ENCODE peak calls at places on chromosomes 16 and 17, in four cellular contexts. V is body of pancreas, T is GM12865, Q is GM06990. O is an unnamed sample.

GRCh38 chr16:67164599-67165061 is at the start of gene HSF4:
- DNase-seq in V (peak), T (no peak), Q (no peak), O (no peak)

GRCh38 chr16:88014201-88014781 is 63.1 kb downstream of the BANP start:
- DNase-seq in V (no peak), T (no peak), Q (no peak), O (no peak)

GRCh38 chr16:86396918-86397317 is 113.4 kb upstream of the FOXF1 start:
- DNase-seq in V (no peak), T (no peak), Q (no peak), O (no peak)

GRCh38 chr17:82239926-82240505 is 11.2 kb downstream of the SLC16A3 start:
- DNase-seq in V (no peak), T (no peak), Q (peak), O (no peak)

GRCh38 chr17:55341432-55341831 is 76.7 kb downstream of the HLF start:
- DNase-seq in V (no peak), T (peak), Q (no peak), O (no peak)

GRCh38 chr16:6009151-6009550 is 911.6 kb upstream of the EEF2KMT start:
- DNase-seq in V (no peak), T (no peak), Q (no peak), O (no peak)

GRCh38 chr16:3459401-3460090 is 16.1 kb downstream of the NAA60 start:
- DNase-seq in V (no peak), T (peak), Q (no peak), O (no peak)

GRCh38 chr17:68437979-68438877 is 19.1 kb downstream of the WIPI1 start:
- DNase-seq in V (peak), T (peak), Q (no peak), O (peak)

GRCh38 chr17:75647921-75648320 is 14.7 kb downstream of the SMIM5 start:
- DNase-seq in V (no peak), T (no peak), Q (no peak), O (no peak)

GRCh38 chr17:51487947-51488346 is 227.6 kb downstream of the UTP18 start:
- DNase-seq in V (no peak), T (peak), Q (no peak), O (no peak)

GRCh38 chr16:77531741-77532140 is 96.9 kb upstream of the ADAMTS18 start:
- DNase-seq in V (no peak), T (no peak), Q (no peak), O (no peak)

GRCh38 chr16:81469710-81470481 is 25.3 kb downstream of the CMIP start:
- DNase-seq in V (peak), T (peak), Q (peak), O (peak)

GRCh38 chr17:17719966-17720543 is 38.8 kb downstream of the RAI1 start:
- DNase-seq in V (no peak), T (no peak), Q (no peak), O (no peak)

GRCh38 chr16:89555780-89556179 is 4.7 kb upstream of the RPL13 start:
- DNase-seq in V (no peak), T (no peak), Q (no peak), O (no peak)

GRCh38 chr17:19384723-19385391 is 2.1 kb downstream of the MFAP4 start:
- DNase-seq in V (peak), T (no peak), Q (no peak), O (no peak)

GRCh38 chr17:19016297-19016696 is 11.7 kb upstream of the FAM83G start:
- DNase-seq in V (no peak), T (no peak), Q (no peak), O (no peak)

GRCh38 chr17:76569607-76570279 is 15.9 kb downstream of the ST6GALNAC2 start:
- DNase-seq in V (peak), T (no peak), Q (no peak), O (no peak)

GRCh38 chr16:55571-56136 is 2.0 kb downstream of the SNRNP25 start:
- DNase-seq in V (no peak), T (no peak), Q (peak), O (no peak)

GRCh38 chr16:11627822-11628457 is 40.3 kb upstream of the SNN start:
- DNase-seq in V (no peak), T (no peak), Q (no peak), O (no peak)

GRCh38 chr16:86834451-86835035 is 256.2 kb downstream of the FOXL1 start:
- DNase-seq in V (no peak), T (no peak), Q (no peak), O (no peak)

GRCh38 chr17:40452074-40452787 is 9.0 kb downstream of the IGFBP4 start:
- DNase-seq in V (peak), T (no peak), Q (no peak), O (no peak)

GRCh38 chr16:30740364-30741251 is 7.6 kb upstream of the PHKG2 start:
- DNase-seq in V (peak), T (no peak), Q (no peak), O (no peak)

GRCh38 chr17:42548070-42548837 is 4.5 kb upstream of the HSD17B1 start:
- DNase-seq in V (peak), T (peak), Q (peak), O (peak)

GRCh38 chr16:66511615-66512500 is 38.1 kb downstream of the TK2 start:
- DNase-seq in V (peak), T (no peak), Q (no peak), O (no peak)

GRCh38 chr17:81200695-81201580 is 21.8 kb downstream of the CEP131 start:
- DNase-seq in V (peak), T (peak), Q (no peak), O (peak)

GRCh38 chr17:74152591-74153455 is 50.7 kb upstream of the RPL38 start:
- DNase-seq in V (no peak), T (peak), Q (no peak), O (no peak)

GRCh38 chr17:12877953-12878669 is 88.8 kb downstream of the ARHGAP44 start:
- DNase-seq in V (no peak), T (peak), Q (peak), O (no peak)

GRCh38 chr17:27489045-27489715 is 32.9 kb downstream of the KSR1 start:
- DNase-seq in V (peak), T (no peak), Q (no peak), O (no peak)

GRCh38 chr17:18143044-18143936 is 34.7 kb downstream of the MYO15A start:
- DNase-seq in V (no peak), T (peak), Q (no peak), O (no peak)

GRCh38 chr16:53506254-53506653 is 3.2 kb upstream of the AKTIP start:
- DNase-seq in V (no peak), T (no peak), Q (no peak), O (no peak)

GRCh38 chr17:9644910-9645751 is at the start of gene USP43:
- DNase-seq in V (peak), T (no peak), Q (peak), O (no peak)

GRCh38 chr16:2776500-2777139 is 460 bp downstream of the ELOB start:
- DNase-seq in V (no peak), T (peak), Q (peak), O (peak)

GRCh38 chr16:85220125-85220839 is 108.0 kb upstream of the CIBAR2 start:
- DNase-seq in V (peak), T (no peak), Q (no peak), O (no peak)

GRCh38 chr16:72937916-72938315 is 110.0 kb downstream of the ZFHX3 start:
- DNase-seq in V (no peak), T (no peak), Q (no peak), O (no peak)

GRCh38 chr16:55955845-55956244 is 80.7 kb upstream of the CES5A start:
- DNase-seq in V (peak), T (no peak), Q (no peak), O (no peak)

GRCh38 chr16:20382202-20382948 is 22.2 kb downstream of the PDILT start:
- DNase-seq in V (no peak), T (no peak), Q (no peak), O (no peak)

GRCh38 chr16:20383106-20384029 is 21.2 kb downstream of the PDILT start:
- DNase-seq in V (peak), T (peak), Q (peak), O (no peak)

GRCh38 chr16:20387978-20388377 is 16.6 kb downstream of the PDILT start:
- DNase-seq in V (no peak), T (no peak), Q (no peak), O (no peak)

GRCh38 chr16:20388854-20389253 is 15.7 kb downstream of the PDILT start:
- DNase-seq in V (no peak), T (no peak), Q (no peak), O (no peak)

DNA sequence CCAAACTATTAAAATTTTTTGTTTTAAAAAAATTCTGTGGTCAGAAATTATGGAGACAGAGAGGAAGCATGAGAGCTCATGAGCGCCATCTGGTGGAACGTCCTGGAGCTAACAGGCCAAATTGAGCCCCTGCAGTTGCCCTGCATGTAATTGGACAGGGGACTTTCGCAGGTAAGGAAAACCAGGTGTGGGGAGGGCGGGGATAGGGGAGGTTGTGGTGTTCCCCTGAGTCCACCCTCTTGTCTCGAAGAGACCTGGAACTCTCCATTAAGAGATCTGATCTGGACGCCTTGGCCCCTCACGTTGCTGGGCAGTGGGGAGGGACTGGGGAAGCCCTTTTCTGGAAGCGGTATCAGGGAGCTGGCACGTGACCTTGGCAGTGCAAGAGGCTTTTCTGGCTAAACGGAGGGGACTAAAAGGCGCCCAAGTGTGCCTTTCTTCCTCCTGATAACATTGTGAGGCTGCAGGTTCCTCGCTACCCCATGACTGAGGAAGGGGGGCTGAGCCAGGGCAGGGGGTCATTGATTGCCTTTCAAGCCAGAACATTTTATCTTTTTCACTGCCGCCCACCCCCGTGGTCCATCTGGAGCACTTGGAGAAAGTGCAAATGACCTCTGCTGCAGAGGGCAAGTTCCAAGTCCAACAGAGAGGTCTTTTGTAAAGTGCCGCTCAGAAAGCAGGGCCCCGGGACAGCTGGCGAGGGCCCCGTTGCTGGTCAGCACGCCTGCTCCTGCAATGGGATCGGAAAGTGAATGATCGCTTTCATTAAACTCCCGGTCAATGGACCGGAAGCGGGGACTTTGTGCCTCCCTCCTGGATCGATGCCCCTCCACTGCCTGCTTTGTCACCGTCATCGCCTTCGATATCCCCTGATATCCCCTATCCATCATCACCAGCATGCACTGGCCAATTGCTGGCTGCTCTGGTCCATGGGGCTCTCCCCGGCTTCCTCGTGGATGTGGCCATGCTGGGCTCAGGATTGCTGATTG is 18.4 kb downstream of the PDILT start:
- DNase-seq in V (peak), T (peak), Q (no peak), O (peak)
- H3K4me3 ChIP-seq in V (no peak), T (no peak), Q (no peak), O (no peak)

DNA sequence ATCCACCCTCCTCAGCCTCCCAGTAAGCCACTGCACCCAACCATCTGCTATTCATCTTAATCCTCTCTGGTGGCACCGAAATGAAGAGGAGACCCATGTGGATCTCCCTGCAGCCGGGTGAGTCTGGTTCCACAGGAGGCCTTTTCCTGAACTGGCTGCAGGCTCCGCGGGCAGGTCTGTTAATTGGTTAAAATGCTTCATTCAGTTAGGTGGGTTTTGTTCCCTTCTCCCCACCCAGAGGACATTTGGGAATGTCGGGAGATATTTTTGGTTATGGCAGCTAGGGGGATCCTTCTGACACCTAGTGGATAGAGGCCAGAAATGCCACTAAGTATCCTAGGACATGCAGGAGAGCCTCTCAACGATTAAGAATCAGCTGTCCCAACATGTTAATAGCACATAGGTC is 16.7 kb downstream of the C16orf54 start:
- DNase-seq in V (no peak), T (peak), Q (no peak), O (no peak)
- H3K4me3 ChIP-seq in V (no peak), T (no peak), Q (no peak), O (no peak)

GRCh38 chr16:83830769-83831450 is 23.1 kb downstream of the HSBP1 start:
- DNase-seq in V (no peak), T (no peak), Q (no peak), O (no peak)
- H3K4me3 ChIP-seq in V (no peak), T (no peak), Q (no peak), O (no peak)

DNA sequence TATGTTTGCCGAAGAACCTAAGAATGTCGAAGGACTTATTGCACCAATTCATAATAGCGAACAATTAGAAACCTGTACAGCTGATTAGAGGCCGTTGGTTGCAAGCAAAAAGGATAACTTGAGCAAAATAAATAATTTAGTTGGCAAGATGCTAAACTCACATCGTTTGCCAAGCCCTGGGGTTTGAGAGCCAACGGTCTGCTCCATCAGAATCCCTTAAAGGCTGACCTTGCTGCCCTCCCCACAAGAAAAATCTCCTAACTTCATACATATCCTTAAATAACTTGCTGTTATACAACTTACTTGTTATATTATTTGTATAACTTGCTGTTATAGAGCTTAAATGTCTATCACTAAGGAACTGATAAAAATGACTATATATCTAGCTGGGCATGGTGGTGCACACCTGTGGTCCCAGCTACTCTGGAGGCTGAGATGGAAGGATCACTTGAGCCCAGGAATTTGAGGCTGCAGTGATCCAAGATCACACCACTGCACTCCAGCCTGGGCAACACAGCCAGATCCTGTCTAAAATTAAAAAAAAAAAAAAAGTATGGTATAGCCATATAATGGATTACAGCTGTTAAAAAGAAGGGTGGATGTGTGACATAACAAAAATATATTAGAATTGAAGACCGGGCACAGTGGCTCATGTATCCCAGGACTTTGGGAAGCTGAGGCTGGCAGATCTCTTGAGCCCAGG is 1.9 kb upstream of the TRIM37 start:
- DNase-seq in V (no peak), T (no peak), Q (no peak), O (no peak)
- H3K4me3 ChIP-seq in V (no peak), T (no peak), Q (no peak), O (no peak)

GRCh38 chr16:51056331-51056730 is 94.7 kb downstream of the SALL1 start:
- DNase-seq in V (no peak), T (no peak), Q (no peak), O (no peak)

GRCh38 chr16:51062039-51062438 is 89.0 kb downstream of the SALL1 start:
- DNase-seq in V (no peak), T (no peak), Q (no peak), O (no peak)

GRCh38 chr16:51061355-51061754 is 89.7 kb downstream of the SALL1 start:
- DNase-seq in V (no peak), T (no peak), Q (no peak), O (no peak)

GRCh38 chr16:51057102-51057793 is 93.8 kb downstream of the SALL1 start:
- DNase-seq in V (no peak), T (no peak), Q (no peak), O (no peak)

DNA sequence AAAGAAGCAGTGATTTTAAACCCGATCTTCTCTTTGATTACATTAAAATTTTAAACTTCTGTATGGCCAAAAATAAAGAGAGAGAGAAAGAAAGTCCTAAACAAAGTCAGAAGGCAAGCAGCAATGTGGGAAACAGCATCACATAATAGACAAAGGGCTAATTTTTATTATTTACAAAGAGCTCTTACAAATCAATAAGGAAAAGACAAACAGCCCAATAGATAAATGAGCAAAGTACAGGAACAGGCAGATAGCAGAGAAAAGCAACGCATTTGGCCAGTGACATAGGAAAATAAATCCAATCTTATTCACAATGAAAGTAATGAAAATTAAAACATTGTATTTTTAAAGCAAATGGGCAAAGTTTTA is 93.1 kb downstream of the SALL1 start:
- DNase-seq in V (no peak), T (no peak), Q (no peak), O (no peak)
- H3K4me3 ChIP-seq in V (no peak), T (no peak), Q (no peak), O (no peak)

DNA sequence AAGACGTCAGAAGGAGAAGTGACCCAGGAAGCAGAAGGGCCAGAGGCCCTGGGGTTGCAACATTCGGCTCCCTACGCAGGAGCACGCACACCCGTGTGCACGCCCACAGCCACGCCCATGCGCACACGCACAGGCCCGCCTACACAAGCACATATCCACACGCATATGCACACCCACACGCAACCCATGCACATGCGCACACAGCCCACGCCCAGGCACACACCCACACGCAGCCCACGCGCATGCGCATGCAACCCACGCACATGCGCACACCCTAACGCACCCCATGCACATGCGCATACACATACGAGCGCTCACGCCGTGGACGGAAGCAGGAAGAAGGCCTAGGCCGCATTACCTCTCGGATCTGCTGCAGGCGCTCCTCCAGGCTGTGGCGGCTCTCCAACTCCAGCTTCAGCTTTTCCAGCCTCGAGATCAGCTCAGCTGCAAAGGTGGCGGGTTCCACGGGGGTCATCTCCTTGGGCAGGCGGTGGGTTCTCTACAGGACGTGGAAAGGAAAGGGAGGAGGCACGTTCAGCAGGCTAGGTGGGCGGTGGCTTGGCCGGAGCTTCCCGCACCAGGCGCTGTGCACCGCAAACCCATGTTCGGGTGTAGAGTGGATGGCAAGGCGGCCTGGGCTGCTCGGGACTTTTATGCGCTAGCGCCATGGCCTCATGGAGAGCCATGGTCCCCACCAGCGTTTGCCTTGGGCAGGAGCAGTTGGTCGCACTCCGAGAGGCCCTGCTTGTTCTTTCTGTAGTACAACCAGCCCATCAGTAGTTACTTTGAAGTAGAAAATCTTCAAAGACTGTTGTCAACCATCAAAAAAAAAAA is 23.4 kb downstream of the AXIN2 start:
- DNase-seq in V (no peak), T (no peak), Q (no peak), O (no peak)
- H3K4me3 ChIP-seq in V (no peak), T (no peak), Q (no peak), O (no peak)

DNA sequence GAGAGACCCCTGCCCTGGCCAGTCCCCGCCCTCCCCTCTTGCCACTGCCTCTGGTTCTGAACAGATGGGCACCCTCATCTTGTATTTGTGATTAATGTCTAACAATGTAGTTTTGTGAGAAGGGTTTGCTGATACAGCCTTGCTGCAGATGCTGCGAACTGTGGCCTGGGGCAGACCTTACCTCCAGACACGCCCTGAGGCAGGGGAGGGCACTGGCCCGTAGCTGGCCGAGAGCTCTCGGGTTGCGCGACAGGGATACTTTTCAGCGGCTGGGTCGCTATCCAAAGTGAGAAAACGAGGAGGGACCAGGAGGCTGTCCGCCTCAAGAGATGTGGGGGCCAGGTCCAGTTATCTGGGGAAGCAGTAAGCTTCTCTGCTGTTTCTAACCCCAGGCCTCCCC is 21.9 kb downstream of the STH start:
- DNase-seq in V (no peak), T (no peak), Q (no peak), O (no peak)
- H3K4me3 ChIP-seq in V (no peak), T (no peak), Q (no peak), O (no peak)